ENCODE peak calls at places on chromosomes 7 and 10, in six cellular contexts. Y is endothelial cell, O is lower lobe of right lung, D is adrenal gland, Q is GM12865, T is HFFc6. M is an unnamed sample.

GRCh38 chr7:28872226-28872625 is 85.9 kb downstream of the TRIL start:
- DNase-seq in O (no peak), Q (no peak), Y (no peak), T (no peak), D (no peak), M (no peak)

GRCh38 chr7:94400022-94400421 is 5.3 kb downstream of the COL1A2 start:
- DNase-seq in D (no peak), Q (no peak), T (no peak), Y (no peak), O (no peak), M (no peak)

GRCh38 chr7:128705891-128706333 is 33.2 kb upstream of the CALU start:
- DNase-seq in T (peak), Q (no peak), D (no peak), Y (no peak), O (no peak), M (no peak)

GRCh38 chr7:39609462-39610149 is 13.8 kb upstream of the RALA start:
- DNase-seq in Q (peak), Y (peak), D (no peak), T (no peak), O (peak), M (no peak)

GRCh38 chr7:127955051-127955531 is 76.1 kb downstream of the LRRC4 start:
- DNase-seq in T (no peak), Y (no peak), D (no peak), O (no peak), Q (no peak), M (no peak)

GRCh38 chr10:132364594-132364970 is 32.4 kb upstream of the PWWP2B start:
- DNase-seq in D (no peak), O (peak), T (no peak), Y (no peak), Q (peak), M (peak)

GRCh38 chr7:79211724-79212123 is 241.7 kb downstream of the MAGI2 start:
- DNase-seq in Q (no peak), D (no peak), O (no peak), T (no peak), Y (no peak), M (no peak)

GRCh38 chr7:153047569-153047968 is 288.0 kb downstream of the ACTR3B start:
- DNase-seq in D (no peak), O (no peak), T (no peak), Q (no peak), Y (no peak), M (no peak)

GRCh38 chr7:31007634-31008033 is 43.9 kb downstream of the GHRHR start:
- DNase-seq in D (no peak), T (no peak), Y (no peak), O (no peak), Q (no peak), M (peak)

GRCh38 chr7:84490661-84491060 is 296.1 kb upstream of the SEMA3A start:
- DNase-seq in Y (no peak), O (no peak), D (no peak), Q (no peak), T (peak), M (no peak)
- TF ChIP-seq CTCF in Y (no peak), O (no peak), D (no peak), Q (no peak), T (peak), M (peak)

GRCh38 chr7:23765943-23766342 is 55.9 kb downstream of the STK31 start:
- DNase-seq in D (no peak), Q (no peak), O (no peak), T (no peak), Y (no peak), M (no peak)

GRCh38 chr7:23768022-23768421 is 58.0 kb downstream of the STK31 start:
- DNase-seq in Q (no peak), T (no peak), D (no peak), Y (no peak), O (no peak), M (no peak)

GRCh38 chr7:23767514-23767913 is 57.5 kb downstream of the STK31 start:
- DNase-seq in T (no peak), Y (no peak), O (no peak), D (no peak), Q (no peak), M (no peak)
- TF ChIP-seq CTCF in T (no peak), Y (no peak), O (no peak), D (no peak), Q (no peak), M (no peak)

GRCh38 chr10:98272690-98273453 is 4.9 kb upstream of the LOXL4 start:
- DNase-seq in T (no peak), Y (no peak), O (no peak), Q (no peak), D (peak), M (no peak)
- TF ChIP-seq CTCF in T (no peak), Y (no peak), O (no peak), Q (no peak), D (no peak), M (no peak)

GRCh38 chr10:96415150-96415895 is 56.5 kb upstream of the OPALIN start:
- DNase-seq in Q (no peak), Y (no peak), O (no peak), T (no peak), D (no peak), M (no peak)

GRCh38 chr10:96415896-96416554 is 57.2 kb upstream of the OPALIN start:
- DNase-seq in Q (no peak), O (no peak), Y (no peak), T (no peak), D (no peak), M (no peak)

GRCh38 chr10:96414303-96414702 is 55.5 kb upstream of the OPALIN start:
- DNase-seq in Q (no peak), O (no peak), D (no peak), Y (no peak), T (no peak), M (no peak)

GRCh38 chr10:96410296-96410695 is 51.5 kb upstream of the OPALIN start:
- DNase-seq in D (no peak), Q (no peak), O (no peak), T (no peak), Y (no peak), M (no peak)

DNA sequence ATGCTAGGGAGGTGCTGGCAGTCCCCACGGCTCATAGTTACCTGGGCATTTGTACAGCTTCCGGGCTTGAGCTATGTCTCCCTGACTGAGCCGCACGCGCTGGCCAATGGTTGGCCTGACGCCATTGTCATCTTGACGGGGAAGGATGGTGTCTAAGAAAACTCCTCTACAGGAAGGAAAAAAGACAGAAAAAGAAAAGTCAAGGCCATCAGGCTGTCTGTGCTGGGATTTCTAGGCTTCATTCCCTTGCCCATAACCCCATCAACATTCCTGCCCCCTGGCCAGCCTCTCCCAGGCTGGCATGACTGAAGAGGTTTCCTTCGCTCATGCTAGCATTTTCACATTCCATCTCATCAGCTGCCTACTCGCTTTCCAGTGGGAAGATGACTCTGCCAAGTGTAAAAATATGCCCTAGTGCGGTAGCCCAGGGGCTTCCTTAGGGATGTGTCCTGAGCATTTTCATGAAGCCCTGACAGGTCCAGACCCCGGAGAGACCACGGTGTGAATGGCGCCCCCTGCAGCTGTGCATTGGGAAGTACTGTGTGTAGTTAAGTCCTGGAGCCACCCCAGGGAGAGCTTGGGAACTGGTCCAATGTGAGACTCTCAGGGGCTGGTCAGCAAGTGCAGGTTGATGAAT is 54.5 kb upstream of the OPALIN start:
- DNase-seq in Q (no peak), Y (peak), D (no peak), O (no peak), T (no peak), M (no peak)
- TF ChIP-seq CTCF in Q (peak), Y (peak), D (no peak), O (no peak), T (peak), M (peak)

DNA sequence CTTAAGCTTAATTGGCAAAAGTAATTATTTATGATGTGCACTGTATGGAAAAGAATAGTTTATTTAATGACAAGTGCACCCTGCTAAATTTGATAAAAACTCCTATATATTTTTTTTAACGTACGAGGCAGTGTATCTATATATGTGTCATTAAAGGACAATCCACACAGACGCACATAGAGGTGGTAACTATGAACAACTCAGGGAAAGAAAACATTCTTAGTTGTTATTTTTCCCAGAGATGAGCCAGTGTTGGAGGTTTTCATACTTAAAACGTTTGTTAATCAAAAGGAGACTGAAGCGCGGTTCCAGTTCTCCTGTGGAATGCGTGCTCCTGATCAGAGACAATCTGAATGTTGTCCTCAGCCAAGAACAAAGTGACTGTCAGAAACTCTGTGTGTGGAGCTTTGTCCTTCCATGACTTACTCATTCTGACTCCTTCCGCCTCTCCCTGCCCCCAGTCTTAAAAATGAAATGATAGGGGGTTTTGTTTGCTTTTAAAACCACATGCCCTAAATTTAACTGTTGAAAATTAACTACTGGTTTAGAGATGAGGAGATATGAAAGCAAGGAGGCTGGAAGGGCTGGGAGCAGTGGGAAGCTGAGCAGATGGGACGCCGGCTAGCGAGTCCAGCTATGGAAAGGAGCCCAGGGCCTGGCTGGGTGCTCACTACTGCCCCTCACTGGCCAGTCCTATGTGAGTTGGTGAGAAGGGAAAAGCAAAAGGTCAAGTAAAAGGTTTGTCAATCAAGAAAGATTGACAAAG is 99.6 kb downstream of the SVIL start:
- DNase-seq in O (peak), D (peak), Q (no peak), Y (peak), T (peak), M (no peak)
- TF ChIP-seq CTCF in O (peak), D (peak), Q (peak), Y (peak), T (peak), M (peak)

GRCh38 chr7:101100858-101101847 is 15.9 kb downstream of the TRIM56 start:
- DNase-seq in T (no peak), Q (no peak), Y (no peak), D (no peak), O (no peak), M (no peak)
- TF ChIP-seq CTCF in T (no peak), Q (no peak), Y (no peak), D (no peak), O (no peak), M (no peak)

DNA sequence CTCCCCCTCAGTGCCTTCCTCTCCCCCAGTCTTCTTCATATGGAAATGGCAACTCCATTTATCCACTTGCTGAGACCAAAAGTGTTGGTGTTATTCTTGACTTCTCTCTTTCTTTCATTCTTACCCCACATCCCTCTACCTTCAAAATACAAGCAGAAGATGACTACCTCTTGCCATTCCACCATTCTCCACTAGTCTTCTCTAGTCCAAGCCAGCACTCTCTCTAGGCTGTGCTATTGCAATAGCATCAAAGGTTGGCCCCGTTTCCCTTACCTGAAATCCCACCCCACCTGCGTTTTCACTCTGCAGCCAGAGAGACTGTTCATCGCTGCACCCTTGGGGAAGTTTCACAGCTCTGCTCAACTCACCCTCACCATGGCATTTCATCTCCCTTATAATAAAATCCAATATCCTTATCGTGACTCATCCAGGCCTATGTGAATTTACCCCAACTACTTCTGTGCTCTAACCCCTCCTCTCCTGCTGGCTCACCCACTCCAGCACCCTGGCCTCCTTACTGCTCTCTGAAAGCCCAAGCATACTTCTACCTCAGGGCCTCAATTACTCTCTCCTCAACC is 109.1 kb downstream of the LSM5 start:
- DNase-seq in O (no peak), Q (no peak), D (no peak), Y (no peak), T (no peak), M (no peak)
- TF ChIP-seq CTCF in O (no peak), Q (peak), D (no peak), Y (no peak), T (no peak), M (no peak)

DNA sequence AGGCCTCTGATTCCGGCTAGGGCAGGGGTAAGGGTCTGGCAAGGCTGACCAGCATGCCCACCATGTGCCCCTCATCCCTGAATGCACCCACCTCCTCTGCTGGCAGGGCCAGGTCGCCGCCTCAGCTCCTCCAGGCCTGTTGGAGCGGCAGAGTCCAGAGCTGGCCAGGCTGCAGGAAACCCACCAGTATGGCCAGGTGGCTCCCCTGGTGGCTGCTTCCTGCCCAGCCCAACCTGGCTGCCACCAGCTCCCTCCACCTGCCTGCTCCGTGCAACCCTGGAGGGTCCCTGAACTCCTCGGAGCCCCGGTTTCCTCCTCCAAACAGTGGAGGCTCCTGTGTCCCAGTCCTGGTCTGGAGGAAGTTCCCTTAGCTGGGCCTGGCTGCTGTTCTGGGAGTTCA is 39.6 kb downstream of the MICALL2 start:
- DNase-seq in T (no peak), Q (no peak), O (no peak), Y (no peak), D (no peak), M (peak)
- TF ChIP-seq CTCF in T (no peak), Q (no peak), O (no peak), Y (no peak), D (no peak), M (no peak)

DNA sequence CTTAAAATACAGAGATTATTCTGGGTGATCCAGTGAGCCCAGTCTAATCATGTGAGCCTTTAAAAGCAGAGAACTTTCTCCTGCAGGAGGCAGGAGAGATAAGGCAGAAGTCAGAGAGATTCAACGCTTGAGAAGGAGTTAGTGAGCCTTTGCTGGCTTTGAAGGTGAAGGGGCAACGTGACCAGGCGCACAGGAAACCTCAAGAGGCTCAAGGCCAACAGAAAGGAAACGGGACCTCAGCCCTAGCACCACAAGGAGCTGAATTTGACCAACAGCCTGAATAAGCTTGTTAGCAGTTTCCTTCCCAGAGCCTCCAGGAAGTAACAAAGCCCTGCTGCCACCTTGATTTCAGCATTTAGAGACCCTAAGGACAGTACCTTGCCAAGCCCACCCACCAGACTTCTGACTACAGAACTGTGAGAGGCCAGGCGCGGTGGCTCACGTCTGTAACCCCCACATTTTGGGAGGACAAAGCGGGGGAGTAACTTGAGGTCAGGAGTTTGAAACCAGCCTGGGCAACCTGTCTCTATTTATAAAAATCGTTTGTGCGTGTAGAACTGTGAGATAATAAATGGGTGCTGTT is 87.3 kb upstream of the KAT6B start:
- DNase-seq in O (no peak), D (no peak), T (no peak), Y (peak), Q (peak), M (no peak)
- TF ChIP-seq CTCF in O (peak), D (peak), T (peak), Y (no peak), Q (peak), M (peak)

GRCh38 chr7:158028971-158029370 is 558.7 kb downstream of the PTPRN2 start:
- DNase-seq in Q (no peak), T (no peak), O (no peak), D (no peak), Y (no peak), M (no peak)
- TF ChIP-seq CTCF in Q (no peak), T (no peak), O (no peak), D (no peak), Y (no peak), M (no peak)